ENCODE peak calls at places on chromosome 3, in six cellular contexts. W is GM23248, P is iPS DF 6.9, F is ovary, A is SJSA1, X is pancreas. Y is an unnamed sample. For H3K27me3, the result is how much of the 10 kb centered on the place peaks cover.

GRCh38 chr3:10930641-10931040 is 61.9 kb upstream of the SLC6A1 start:
- DNase-seq in W (no peak), P (no peak), F (no peak), A (no peak), X (no peak), Y (peak)

GRCh38 chr3:68919000-68919399 is 13.3 kb downstream of the TAFA4 start:
- DNase-seq in W (peak), P (no peak), F (no peak), A (no peak), X (no peak), Y (peak)

GRCh38 chr3:101070260-101071121 is 77.3 kb upstream of the ABI3BP start:
- DNase-seq in W (no peak), P (peak), F (no peak), A (no peak), X (peak), Y (peak)

GRCh38 chr3:10417849-10418248 is 87.5 kb downstream of the ATP2B2 start:
- DNase-seq in W (peak), P (no peak), F (no peak), A (no peak), X (no peak), Y (peak)

GRCh38 chr3:24375947-24376384 is 118.7 kb downstream of the THRB start:
- DNase-seq in W (no peak), P (no peak), F (no peak), A (no peak), X (peak), Y (peak)

GRCh38 chr3:72317491-72317890 is 530.8 kb downstream of the SHQ1 start:
- DNase-seq in W (peak), P (no peak), F (no peak), A (no peak), X (no peak), Y (no peak)

GRCh38 chr3:106913111-106913698 is 464.0 kb upstream of the CCDC54 start:
- DNase-seq in W (no peak), P (peak), F (no peak), A (no peak), X (no peak), Y (no peak)

GRCh38 chr3:164023480-164023879 is 1054.8 kb downstream of the SI start:
- DNase-seq in W (no peak), P (no peak), F (no peak), A (no peak), X (no peak), Y (no peak)

GRCh38 chr3:108455212-108455705 is 55.1 kb downstream of the MYH15 start:
- DNase-seq in W (peak), P (no peak), F (no peak), A (no peak), X (no peak), Y (no peak)

GRCh38 chr3:125057186-125057850 is 1.5 kb upstream of the HEG1 start:
- DNase-seq in W (peak), P (no peak), F (no peak), A (peak), X (no peak), Y (peak)

GRCh38 chr3:43747641-43748040 is 56.9 kb downstream of the ABHD5 start:
- DNase-seq in W (peak), P (no peak), F (no peak), A (no peak), X (no peak), Y (no peak)

GRCh38 chr3:156456771-156457224 is 98.1 kb downstream of the SSR3 start:
- DNase-seq in W (no peak), P (no peak), F (no peak), A (peak), X (no peak), Y (no peak)

GRCh38 chr3:159260049-159260662 is 458.3 kb downstream of the MFSD1 start:
- DNase-seq in W (peak), P (peak), F (peak), A (no peak), X (peak), Y (peak)

GRCh38 chr3:108383306-108383705 is 87.0 kb downstream of the HHLA2 start:
- DNase-seq in W (no peak), P (no peak), F (no peak), A (no peak), X (no peak), Y (no peak)

GRCh38 chr3:32304510-32304909 is 66.0 kb downstream of the CMTM8 start:
- DNase-seq in W (no peak), P (no peak), F (no peak), A (no peak), X (no peak), Y (no peak)

GRCh38 chr3:11327619-11328018 is 55.4 kb downstream of the ATG7 start:
- DNase-seq in W (no peak), P (no peak), F (no peak), A (no peak), X (no peak), Y (no peak)

GRCh38 chr3:129994883-129995559 is 20.5 kb downstream of the TRH start:
- DNase-seq in W (no peak), P (no peak), F (no peak), A (no peak), X (no peak), Y (peak)

GRCh38 chr3:156782319-156782718 is 43.8 kb upstream of the LEKR1 start:
- DNase-seq in W (no peak), P (no peak), F (no peak), A (no peak), X (no peak), Y (no peak)

GRCh38 chr3:112399064-112399463 is 66.1 kb downstream of the CD200 start:
- DNase-seq in W (no peak), P (no peak), F (no peak), A (no peak), X (no peak), Y (no peak)

GRCh38 chr3:146037697-146038096 is 123.3 kb downstream of the PLOD2 start:
- DNase-seq in W (peak), P (no peak), F (no peak), A (no peak), X (no peak), Y (no peak)

GRCh38 chr3:16254933-16255725 is 9.6 kb downstream of the DPH3 start:
- DNase-seq in W (no peak), P (no peak), F (no peak), A (no peak), X (no peak), Y (peak)

GRCh38 chr3:162021206-162021605 is 524.6 kb downstream of the OTOL1 start:
- DNase-seq in W (no peak), P (no peak), F (no peak), A (no peak), X (no peak), Y (no peak)
- H3K27me3 ChIP-seq in W (under half), P (under half), F (under half), A (under half), X (under half), Y (under half)

GRCh38 chr3:194809382-194809781 is 123.7 kb downstream of the FAM43A start:
- DNase-seq in W (no peak), P (no peak), F (no peak), A (no peak), X (no peak), Y (no peak)
- H3K4me3 ChIP-seq in W (no peak), P (no peak), F (no peak), A (no peak), X (no peak), Y (no peak)

GRCh38 chr3:149970716-149971402 is at the start of gene PFN2:
- DNase-seq in W (peak), P (no peak), F (peak), A (peak), X (peak), Y (peak)
- H3K27me3 ChIP-seq in W (under half), P (under half), F (under half), A (under half), X (under half), Y (under half)

GRCh38 chr3:45027406-45027805 is 1.3 kb downstream of the CLEC3B start:
- DNase-seq in W (peak), P (no peak), F (no peak), A (no peak), X (no peak), Y (no peak)
- H3K4me3 ChIP-seq in W (peak), P (no peak), F (no peak), A (no peak), X (no peak), Y (no peak)

GRCh38 chr3:46146021-46146420 is 62.1 kb downstream of the CCR1 start:
- DNase-seq in W (no peak), P (no peak), F (no peak), A (no peak), X (no peak), Y (no peak)
- H3K27me3 ChIP-seq in W (under half), P (under half), F (under half), A (under half), X (under half), Y (under half)

GRCh38 chr3:122559906-122560305 is 4.2 kb downstream of the PARP9 start:
- DNase-seq in W (no peak), P (no peak), F (no peak), A (no peak), X (no peak), Y (no peak)

GRCh38 chr3:122562923-122563716 is 980 bp downstream of the PARP9 start:
- DNase-seq in W (peak), P (no peak), F (no peak), A (no peak), X (no peak), Y (no peak)

GRCh38 chr3:122564155-122564912 is at the start of the genes DTX3L and PARP9:
- DNase-seq in W (peak), P (no peak), F (peak), A (peak), X (peak), Y (peak)

GRCh38 chr3:122560680-122561079 is 3.4 kb downstream of the PARP9 start:
- DNase-seq in W (peak), P (no peak), F (peak), A (no peak), X (peak), Y (peak)

GRCh38 chr3:122563717-122564025 is 429 bp downstream of the PARP9 start:
- DNase-seq in W (peak), P (no peak), F (peak), A (no peak), X (peak), Y (no peak)
- H3K4me3 ChIP-seq in W (peak), P (no peak), F (peak), A (peak), X (peak), Y (peak)

GRCh38 chr3:42266085-42266484 is at the start of gene CCK:
- DNase-seq in W (no peak), P (no peak), F (no peak), A (peak), X (no peak), Y (no peak)

GRCh38 chr3:42264399-42265058 is 1.5 kb downstream of the CCK start:
- DNase-seq in W (peak), P (peak), F (no peak), A (peak), X (peak), Y (no peak)

GRCh38 chr3:42262525-42262924 is 3.5 kb downstream of the CCK start:
- DNase-seq in W (peak), P (no peak), F (no peak), A (no peak), X (no peak), Y (no peak)

GRCh38 chr3:42265059-42265991 is 660 bp downstream of the CCK start:
- DNase-seq in W (no peak), P (no peak), F (no peak), A (peak), X (no peak), Y (no peak)

GRCh38 chr3:42263354-42264346 is 2.3 kb downstream of the CCK start:
- DNase-seq in W (peak), P (peak), F (no peak), A (peak), X (no peak), Y (no peak)
- H3K27me3 ChIP-seq in W (under half), P (under half), F (under half), A (half or more), X (under half), Y (under half)

GRCh38 chr3:122391674-122392446 is 7.9 kb downstream of the FAM162A start:
- DNase-seq in W (no peak), P (no peak), F (no peak), A (no peak), X (peak), Y (no peak)
- H3K4me3 ChIP-seq in W (no peak), P (no peak), F (no peak), A (no peak), X (no peak), Y (no peak)